ENCODE peak calls at places on chromosome 10, in six cellular contexts. One of them, this sample, is unnamed.

GRCh38 chr10:132520147-132520811 is 17.3 kb upstream of the INPP5A start:
- DNase-seq in GM12865: no peak
- DNase-seq in MV-4-11: peak
- DNase-seq in activated CD4-positive, alpha-beta T cell treated with anti-CD3 and anti-CD28 coated beads, Interleukin-2, amount 10 ng/mL, durations not matched to agents 7 days and 5 days: no peak
- DNase-seq in A172: no peak
- DNase-seq in T follicular helper cell: no peak
- DNase-seq in this sample: no peak

GRCh38 chr10:46104071-46104585 is 58.1 kb upstream of the MSMB start:
- DNase-seq in GM12865: no peak
- DNase-seq in MV-4-11: no peak
- DNase-seq in activated CD4-positive, alpha-beta T cell treated with anti-CD3 and anti-CD28 coated beads, Interleukin-2, amount 10 ng/mL, durations not matched to agents 7 days and 5 days: no peak
- DNase-seq in A172: no peak
- DNase-seq in T follicular helper cell: no peak
- DNase-seq in this sample: no peak

GRCh38 chr10:58282615-58283014 is 13.7 kb downstream of the CISD1 start:
- DNase-seq in GM12865: peak
- DNase-seq in MV-4-11: peak
- DNase-seq in activated CD4-positive, alpha-beta T cell treated with anti-CD3 and anti-CD28 coated beads, Interleukin-2, amount 10 ng/mL, durations not matched to agents 7 days and 5 days: peak
- DNase-seq in A172: no peak
- DNase-seq in T follicular helper cell: no peak
- DNase-seq in this sample: no peak

GRCh38 chr10:3534433-3534832 is 250.6 kb downstream of the KLF6 start:
- DNase-seq in GM12865: no peak
- DNase-seq in MV-4-11: no peak
- DNase-seq in activated CD4-positive, alpha-beta T cell treated with anti-CD3 and anti-CD28 coated beads, Interleukin-2, amount 10 ng/mL, durations not matched to agents 7 days and 5 days: no peak
- DNase-seq in A172: no peak
- DNase-seq in T follicular helper cell: no peak
- DNase-seq in this sample: no peak

GRCh38 chr10:7950981-7951847 is 103.3 kb upstream of the GATA3 start:
- DNase-seq in GM12865: no peak
- DNase-seq in MV-4-11: no peak
- DNase-seq in activated CD4-positive, alpha-beta T cell treated with anti-CD3 and anti-CD28 coated beads, Interleukin-2, amount 10 ng/mL, durations not matched to agents 7 days and 5 days: no peak
- DNase-seq in A172: peak
- DNase-seq in T follicular helper cell: no peak
- DNase-seq in this sample: no peak

GRCh38 chr10:12534824-12535223 is 185.5 kb downstream of the CAMK1D start:
- DNase-seq in GM12865: no peak
- DNase-seq in MV-4-11: no peak
- DNase-seq in activated CD4-positive, alpha-beta T cell treated with anti-CD3 and anti-CD28 coated beads, Interleukin-2, amount 10 ng/mL, durations not matched to agents 7 days and 5 days: no peak
- DNase-seq in A172: peak
- DNase-seq in T follicular helper cell: no peak
- DNase-seq in this sample: no peak

GRCh38 chr10:96984512-96985225 is 152.6 kb downstream of the LCOR start:
- DNase-seq in GM12865: no peak
- DNase-seq in MV-4-11: peak
- DNase-seq in activated CD4-positive, alpha-beta T cell treated with anti-CD3 and anti-CD28 coated beads, Interleukin-2, amount 10 ng/mL, durations not matched to agents 7 days and 5 days: no peak
- DNase-seq in A172: no peak
- DNase-seq in T follicular helper cell: no peak
- DNase-seq in this sample: no peak

GRCh38 chr10:112732277-112732891 is 217.7 kb upstream of the TCF7L2 start:
- DNase-seq in GM12865: no peak
- DNase-seq in MV-4-11: no peak
- DNase-seq in activated CD4-positive, alpha-beta T cell treated with anti-CD3 and anti-CD28 coated beads, Interleukin-2, amount 10 ng/mL, durations not matched to agents 7 days and 5 days: no peak
- DNase-seq in A172: peak
- DNase-seq in T follicular helper cell: no peak
- DNase-seq in this sample: no peak

GRCh38 chr10:121322046-121322445 is 276.2 kb downstream of the FGFR2 start:
- DNase-seq in GM12865: no peak
- DNase-seq in MV-4-11: no peak
- DNase-seq in activated CD4-positive, alpha-beta T cell treated with anti-CD3 and anti-CD28 coated beads, Interleukin-2, amount 10 ng/mL, durations not matched to agents 7 days and 5 days: no peak
- DNase-seq in A172: no peak
- DNase-seq in T follicular helper cell: no peak
- DNase-seq in this sample: no peak

GRCh38 chr10:22554481-22555182 is 159.7 kb downstream of the PIP4K2A start:
- DNase-seq in GM12865: no peak
- DNase-seq in MV-4-11: no peak
- DNase-seq in activated CD4-positive, alpha-beta T cell treated with anti-CD3 and anti-CD28 coated beads, Interleukin-2, amount 10 ng/mL, durations not matched to agents 7 days and 5 days: no peak
- DNase-seq in A172: no peak
- DNase-seq in T follicular helper cell: no peak
- DNase-seq in this sample: no peak

GRCh38 chr10:132036153-132036886 is 29.4 kb upstream of the JAKMIP3 start:
- DNase-seq in GM12865: no peak
- DNase-seq in MV-4-11: no peak
- DNase-seq in activated CD4-positive, alpha-beta T cell treated with anti-CD3 and anti-CD28 coated beads, Interleukin-2, amount 10 ng/mL, durations not matched to agents 7 days and 5 days: no peak
- DNase-seq in A172: no peak
- DNase-seq in T follicular helper cell: no peak
- DNase-seq in this sample: peak

GRCh38 chr10:46557319-46558140 is 1.1 kb upstream of the GPRIN2 start:
- DNase-seq in GM12865: no peak
- DNase-seq in MV-4-11: no peak
- DNase-seq in activated CD4-positive, alpha-beta T cell treated with anti-CD3 and anti-CD28 coated beads, Interleukin-2, amount 10 ng/mL, durations not matched to agents 7 days and 5 days: peak
- DNase-seq in A172: no peak
- DNase-seq in T follicular helper cell: no peak
- DNase-seq in this sample: no peak

GRCh38 chr10:26860026-26860541 is 674 bp downstream of the ABI1 start:
- DNase-seq in GM12865: peak
- DNase-seq in MV-4-11: peak
- DNase-seq in activated CD4-positive, alpha-beta T cell treated with anti-CD3 and anti-CD28 coated beads, Interleukin-2, amount 10 ng/mL, durations not matched to agents 7 days and 5 days: peak
- DNase-seq in A172: peak
- DNase-seq in T follicular helper cell: peak
- DNase-seq in this sample: peak

GRCh38 chr10:71753091-71753959 is 20.0 kb downstream of the VSIR start:
- DNase-seq in GM12865: no peak
- DNase-seq in MV-4-11: peak
- DNase-seq in activated CD4-positive, alpha-beta T cell treated with anti-CD3 and anti-CD28 coated beads, Interleukin-2, amount 10 ng/mL, durations not matched to agents 7 days and 5 days: no peak
- DNase-seq in A172: no peak
- DNase-seq in T follicular helper cell: no peak
- DNase-seq in this sample: no peak

GRCh38 chr10:97567891-97568290 is 4.7 kb upstream of the ANKRD2 start:
- DNase-seq in GM12865: no peak
- DNase-seq in MV-4-11: no peak
- DNase-seq in activated CD4-positive, alpha-beta T cell treated with anti-CD3 and anti-CD28 coated beads, Interleukin-2, amount 10 ng/mL, durations not matched to agents 7 days and 5 days: no peak
- DNase-seq in A172: no peak
- DNase-seq in T follicular helper cell: no peak
- DNase-seq in this sample: no peak